ENCODE peak calls at places on chromosomes 1 and 21, in four cellular contexts. R, Z, M and H are unnamed samples.

GRCh38 chr1:30034627-30035521 is 688.5 kb downstream of the MATN1 start:
- DNase-seq in R (no peak), Z (no peak), M (peak), H (no peak)

GRCh38 chr1:25922064-25922632 is 15.9 kb upstream of the STMN1 start:
- DNase-seq in M (no peak), Z (no peak), R (no peak), H (no peak)

GRCh38 chr1:42379794-42380616 is 587 bp upstream of the RIMKLA start:
- DNase-seq in Z (peak), M (peak), R (no peak), H (no peak)

GRCh38 chr21:17519208-17519738 is 6.4 kb downstream of the CXADR start:
- DNase-seq in R (no peak), M (no peak), Z (no peak), H (no peak)

GRCh38 chr1:31860576-31860975 is 44.8 kb upstream of the SPOCD1 start:
- DNase-seq in M (no peak), Z (no peak), R (no peak), H (no peak)

GRCh38 chr1:169250795-169251194 is 116.8 kb downstream of the NME7 start:
- DNase-seq in Z (no peak), M (no peak), R (no peak), H (no peak)

GRCh38 chr1:175877939-175878730 is 134.7 kb upstream of the TNR start:
- DNase-seq in R (no peak), M (no peak), Z (no peak), H (no peak)

GRCh38 chr1:2554621-2555387 is 1.4 kb upstream of the TNFRSF14 start:
- DNase-seq in M (peak), R (no peak), Z (peak), H (peak)

GRCh38 chr1:28243685-28244439 is 7.9 kb downstream of the ATP5IF1 start:
- DNase-seq in M (no peak), R (no peak), Z (no peak), H (no peak)

GRCh38 chr1:153774780-153775431 is at the start of gene SLC27A3:
- DNase-seq in M (peak), R (peak), Z (peak), H (no peak)

GRCh38 chr1:200211157-200211556 is 183.6 kb downstream of the NR5A2 start:
- DNase-seq in M (peak), R (no peak), Z (no peak), H (no peak)

GRCh38 chr1:60972841-60973364 is 109.5 kb upstream of the NFIA start:
- DNase-seq in R (no peak), M (peak), Z (no peak), H (no peak)

GRCh38 chr1:116836099-116836498 is 73.6 kb upstream of the PTGFRN start:
- DNase-seq in R (no peak), M (no peak), Z (no peak), H (no peak)